ENCODE peak calls at places on chromosomes 5 and 9, in nine cellular contexts. E, P, R, B, T, X, O, Y and I are unnamed samples.
A peak's percentile ranks its signal among the peaks of the same experiment; 100 is the strongest.

GRCh38 chr9:137984005-137984404 is 106.4 kb downstream of the CACNA1B start:
- DNase-seq in T (no peak), R (peak; percentile 48), Y (no peak), O (no peak), E (no peak), P (no peak), X (no peak), B (no peak), I (no peak)

GRCh38 chr5:159257629-159258283 is 5.3 kb upstream of the UBLCP1 start:
- DNase-seq in B (no peak), E (no peak), R (no peak), O (no peak), Y (no peak), T (no peak), P (no peak), X (no peak), I (no peak)

GRCh38 chr5:159902444-159903121 is 13.7 kb upstream of the ADRA1B start:
- DNase-seq in O (no peak), B (no peak), X (no peak), E (peak; percentile 48), T (no peak), Y (peak; percentile 82), P (no peak), R (no peak), I (no peak)

GRCh38 chr9:99259231-99259918 is 37.3 kb downstream of the SEC61B start:
- DNase-seq in T (peak; percentile 89), O (peak; percentile 66), P (peak; percentile 59), B (peak; percentile 74), Y (peak; percentile 20), R (peak; percentile 87), X (peak; percentile 81), E (peak; percentile 70), I (no peak)

GRCh38 chr5:115457985-115458384 is 86.6 kb downstream of the FEM1C start:
- DNase-seq in P (no peak), X (no peak), T (peak; percentile 70), Y (peak; percentile 43), O (no peak), R (no peak), B (no peak), E (peak; percentile 88), I (no peak)

GRCh38 chr5:59609501-59610265 is 283.8 kb downstream of the PDE4D start:
- DNase-seq in B (no peak), T (no peak), Y (peak; percentile 49), E (peak; percentile 20), P (no peak), R (no peak), X (no peak), O (no peak), I (no peak)

GRCh38 chr5:89929173-89929572 is 480.4 kb downstream of the CETN3 start:
- DNase-seq in P (no peak), T (no peak), B (no peak), X (no peak), E (peak; percentile 12), O (no peak), R (no peak), Y (no peak), I (no peak)

GRCh38 chr5:69217154-69217731 is 17.4 kb upstream of the CDK7 start:
- DNase-seq in E (no peak), Y (no peak), T (no peak), O (no peak), B (no peak), R (no peak), X (no peak), P (no peak), I (no peak)

GRCh38 chr5:160339406-160340140 is 27.2 kb upstream of the CCNJL start:
- DNase-seq in Y (peak; percentile 23), T (no peak), O (no peak), R (no peak), E (no peak), X (no peak), P (no peak), B (no peak), I (no peak)

GRCh38 chr5:154753792-154754191 is 1.4 kb upstream of the LARP1 start:
- DNase-seq in T (peak; percentile 33), R (no peak), X (peak; percentile 57), Y (peak; percentile 94), E (peak; percentile 96), P (peak; percentile 38), O (no peak), B (no peak), I (peak; percentile 4)

GRCh38 chr9:94952553-94953373 is 226.3 kb downstream of the AOPEP start:
- DNase-seq in Y (no peak), B (peak; percentile 11), R (no peak), P (no peak), O (no peak), X (peak; percentile 78), T (no peak), E (peak; percentile 51), I (no peak)

GRCh38 chr5:102937916-102938315 is 182.0 kb downstream of the GIN1 start:
- DNase-seq in E (no peak), T (no peak), R (no peak), Y (peak; percentile 59), O (no peak), B (no peak), X (no peak), P (no peak), I (no peak)

GRCh38 chr5:138082033-138082432 is 1.8 kb upstream of the WNT8A start:
- DNase-seq in B (peak; percentile 47), Y (no peak), O (no peak), E (no peak), T (no peak), R (peak; percentile 24), P (no peak), X (no peak), I (no peak)

DNA sequence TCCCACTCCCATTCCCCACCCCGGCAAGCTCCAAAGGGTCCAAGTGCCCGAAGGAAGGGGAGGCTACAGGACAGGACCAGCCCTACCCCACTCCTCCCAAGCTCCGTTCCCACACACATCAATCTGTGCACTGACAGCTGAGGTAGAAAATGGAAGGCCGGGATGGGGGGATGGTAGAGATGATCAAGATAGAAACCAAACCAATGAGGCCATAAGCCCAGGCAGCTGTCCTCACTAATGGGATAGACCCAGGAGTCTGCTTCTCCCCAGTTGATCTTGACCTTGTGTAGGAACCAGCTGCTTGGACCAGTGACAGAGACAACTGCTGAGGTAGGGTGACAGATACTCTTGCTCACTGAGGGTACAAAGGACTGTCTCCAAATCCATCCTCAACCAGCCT is 38.6 kb downstream of the B4GALT1 start:
- DNase-seq in P (no peak), R (peak; percentile 62), X (no peak), T (no peak), B (no peak), E (no peak), Y (no peak), O (no peak), I (no peak)
- H3K36me3 ChIP-seq in P (no peaks in the 10 kb centered on the region), R (peaks cover 35% of the 10 kb centered on the region), X (peaks cover 45% of the 10 kb centered on the region), T (no peaks in the 10 kb centered on the region), B (peaks cover 54% of the 10 kb centered on the region), E (peaks cover 3% of the 10 kb centered on the region), Y (no peaks in the 10 kb centered on the region), O (peaks cover 43% of the 10 kb centered on the region), I (peaks cover 8% of the 10 kb centered on the region)

DNA sequence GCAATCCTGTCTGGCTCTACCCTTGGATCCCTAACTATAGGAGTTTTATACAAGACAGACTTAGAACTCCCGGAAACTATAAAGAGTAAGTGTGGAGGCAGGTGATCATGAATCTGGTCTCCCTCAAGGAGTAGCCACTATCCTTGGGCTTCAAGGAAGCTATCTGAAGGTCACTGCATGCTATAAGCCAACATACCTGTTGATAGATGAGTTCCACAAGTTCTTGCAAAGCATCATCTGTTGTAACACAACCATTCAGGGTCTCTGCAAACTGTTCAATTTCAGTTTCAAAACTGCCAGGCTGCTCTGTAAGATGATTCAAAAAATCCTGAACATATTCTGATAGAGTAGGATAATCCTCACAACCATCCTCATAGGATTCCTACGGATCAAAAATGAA is 9.3 kb downstream of the PAIP1 start:
- DNase-seq in P (no peak), O (no peak), T (no peak), B (no peak), E (no peak), Y (no peak), X (no peak), R (no peak), I (no peak)
- H3K36me3 ChIP-seq in P (no peaks in the 10 kb centered on the region), O (peaks cover 24% of the 10 kb centered on the region), T (no peaks in the 10 kb centered on the region), B (peaks cover 94% of the 10 kb centered on the region), E (peaks cover 60% of the 10 kb centered on the region), Y (peaks cover 46% of the 10 kb centered on the region), X (peaks cover 33% of the 10 kb centered on the region), R (peaks cover 47% of the 10 kb centered on the region), I (peaks cover 100% of the 10 kb centered on the region)

DNA sequence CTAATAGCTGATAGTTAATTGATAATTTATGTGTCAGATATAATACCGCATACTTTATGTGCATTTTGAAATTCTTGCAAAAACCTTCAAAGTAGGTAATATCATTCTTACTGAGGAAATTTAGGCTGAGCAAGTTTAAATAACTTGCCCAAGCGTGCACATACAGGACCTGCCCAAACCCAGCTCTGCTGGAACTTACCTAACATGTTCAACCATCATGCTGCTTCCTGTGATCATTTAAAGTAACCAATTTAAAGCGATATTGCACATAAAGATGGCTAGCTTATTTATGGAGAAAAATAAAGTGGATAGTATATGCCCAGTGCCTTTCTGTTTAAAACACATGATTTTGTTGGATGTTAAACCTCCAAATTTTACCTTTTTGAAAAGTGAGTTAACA is 4.3 kb downstream of the FAM174A start:
- DNase-seq in P (no peak), R (no peak), O (no peak), T (no peak), B (no peak), E (no peak), Y (no peak), X (no peak), I (no peak)
- H3K36me3 ChIP-seq in P (no peaks in the 10 kb centered on the region), R (no peaks in the 10 kb centered on the region), O (no peaks in the 10 kb centered on the region), T (no peaks in the 10 kb centered on the region), B (no peaks in the 10 kb centered on the region), E (no peaks in the 10 kb centered on the region), Y (no peaks in the 10 kb centered on the region), X (no peaks in the 10 kb centered on the region), I (no peaks in the 10 kb centered on the region)

DNA sequence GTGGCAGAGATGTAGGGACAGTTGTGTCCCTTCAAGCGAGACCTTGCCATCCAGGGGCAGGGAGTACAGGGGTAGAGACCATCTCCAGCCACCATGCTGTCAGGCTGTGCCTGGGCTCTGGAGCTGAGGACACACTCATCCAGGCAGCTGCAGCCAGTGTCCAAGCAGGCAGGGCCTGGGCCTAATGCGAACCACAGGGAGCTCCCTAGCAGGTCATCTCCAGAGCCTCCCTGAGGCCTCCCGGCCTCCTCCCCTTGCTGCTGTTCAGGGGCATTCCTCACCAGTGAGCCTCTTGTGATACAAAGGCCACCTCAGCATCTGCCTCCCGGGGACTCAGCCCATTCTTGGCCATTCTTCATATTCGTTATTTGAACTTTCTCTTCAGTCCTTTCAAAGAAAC is 35.0 kb downstream of the TPPP start:
- DNase-seq in X (no peak), Y (no peak), R (peak; percentile 70), O (no peak), P (peak; percentile 4), B (no peak), T (no peak), E (no peak), I (no peak)
- H3K36me3 ChIP-seq in X (no peaks in the 10 kb centered on the region), Y (no peaks in the 10 kb centered on the region), R (peaks cover 20% of the 10 kb centered on the region), O (peaks cover 4% of the 10 kb centered on the region), P (no peaks in the 10 kb centered on the region), B (peaks cover 58% of the 10 kb centered on the region), T (no peaks in the 10 kb centered on the region), E (peaks cover 6% of the 10 kb centered on the region), I (peaks cover 3% of the 10 kb centered on the region)

GRCh38 chr5:26727916-26728315 is 310.5 kb downstream of the CDH9 start:
- DNase-seq in O (no peak), B (no peak), R (no peak), T (no peak), E (no peak), Y (no peak), P (no peak), X (no peak), I (no peak)
- H3K36me3 ChIP-seq in O (no peaks in the 10 kb centered on the region), B (no peaks in the 10 kb centered on the region), R (no peaks in the 10 kb centered on the region), T (no peaks in the 10 kb centered on the region), E (no peaks in the 10 kb centered on the region), Y (no peaks in the 10 kb centered on the region), P (no peaks in the 10 kb centered on the region), X (no peaks in the 10 kb centered on the region), I (no peaks in the 10 kb centered on the region)

GRCh38 chr9:135939351-135940265 is 21.6 kb downstream of the UBAC1 start:
- DNase-seq in O (no peak), R (no peak), P (no peak), T (no peak), Y (no peak), B (no peak), X (no peak), E (peak; percentile 7), I (no peak)
- H3K36me3 ChIP-seq in O (peaks cover 10% of the 10 kb centered on the region), R (peaks cover 60% of the 10 kb centered on the region), P (peaks cover 13% of the 10 kb centered on the region), T (no peaks in the 10 kb centered on the region), Y (peaks cover 4% of the 10 kb centered on the region), B (peaks cover 80% of the 10 kb centered on the region), X (peaks cover 52% of the 10 kb centered on the region), E (peaks cover 19% of the 10 kb centered on the region), I (peaks cover 19% of the 10 kb centered on the region)